ENCODE peak calls at places on chromosomes 12 and 14, in five cellular contexts. G is NAMALWA; W is GM12865; J is posterior cingulate gyrus; A is activated CD4-positive, alpha-beta T cell treated with anti-CD3 and anti-CD28 coated beads, Interleukin-2, amount 50 U/mL, for 4 hours. P is an unnamed sample.

GRCh38 chr14:51020024-51020710 is 74.7 kb downstream of the TRIM9 start:
- DNase-seq in J (peak; percentile 78), G (peak; percentile 1), W (peak; percentile 17), A (no peak), P (peak; percentile 62)

GRCh38 chr14:99136401-99136800 is 135.6 kb downstream of the BCL11B start:
- DNase-seq in G (no peak), W (no peak), J (no peak), A (no peak), P (no peak)

GRCh38 chr14:70663707-70664179 is 22.0 kb downstream of the TTC9 start:
- DNase-seq in G (no peak), J (no peak), W (peak; percentile 90), A (no peak), P (no peak)

GRCh38 chr12:83850531-83850930 is 1062.1 kb downstream of the SLC6A15 start:
- DNase-seq in G (no peak), W (no peak), A (no peak), J (no peak), P (no peak)

GRCh38 chr14:73424453-73424852 is 33.9 kb downstream of the NUMB start:
- DNase-seq in W (peak; percentile 17), J (no peak), A (no peak), G (peak; percentile 43), P (peak; percentile 15)

GRCh38 chr14:20195911-20196310 is 5.2 kb downstream of the OR11G2 start:
- DNase-seq in G (no peak), A (no peak), W (no peak), J (no peak), P (no peak)

GRCh38 chr12:95205685-95206084 is 11.6 kb downstream of the FGD6 start:
- DNase-seq in A (no peak), G (no peak), W (peak; percentile 49), J (no peak), P (peak; percentile 67)

GRCh38 chr14:32800320-32800719 is 138.4 kb upstream of the NPAS3 start:
- DNase-seq in A (no peak), J (no peak), W (no peak), G (no peak), P (no peak)

GRCh38 chr12:52120951-52121847 is 41.7 kb downstream of the SMIM41 start:
- DNase-seq in J (no peak), A (no peak), W (no peak), G (no peak), P (no peak)